ENCODE peak calls at places on chromosomes 13 and 19, in nine cellular contexts. One of them, this sample, is unnamed.

GRCh38 chr19:20051841-20052768 is 12.8 kb upstream of the ZNF682 start:
- DNase-seq in progenitor cell of endocrine pancreas: peak
- DNase-seq in AG04450: peak
- DNase-seq in A673: peak
- DNase-seq in fibroblast of lung: peak
- DNase-seq in nucleus accumbens: peak
- DNase-seq in activated B cell treated with CpG ODN at 0.5 μM for 24 hours: peak
- DNase-seq in CD8-positive, alpha-beta memory T cell: peak
- DNase-seq in COR-L47: peak
- DNase-seq in this sample: peak

GRCh38 chr13:86870388-86870966 is 800.7 kb upstream of the SLITRK5 start:
- DNase-seq in progenitor cell of endocrine pancreas: no peak
- DNase-seq in AG04450: no peak
- DNase-seq in A673: peak
- DNase-seq in fibroblast of lung: peak
- DNase-seq in nucleus accumbens: no peak
- DNase-seq in activated B cell treated with CpG ODN at 0.5 μM for 24 hours: no peak
- DNase-seq in CD8-positive, alpha-beta memory T cell: no peak
- DNase-seq in COR-L47: no peak
- DNase-seq in this sample: no peak

GRCh38 chr13:98293570-98294142 is 116.6 kb upstream of the RNF113B start:
- DNase-seq in progenitor cell of endocrine pancreas: no peak
- DNase-seq in AG04450: no peak
- DNase-seq in A673: no peak
- DNase-seq in fibroblast of lung: peak
- DNase-seq in nucleus accumbens: no peak
- DNase-seq in activated B cell treated with CpG ODN at 0.5 μM for 24 hours: no peak
- DNase-seq in CD8-positive, alpha-beta memory T cell: no peak
- DNase-seq in COR-L47: no peak
- DNase-seq in this sample: no peak

GRCh38 chr19:2274937-2275535 is 6.9 kb downstream of the PEAK3 start:
- DNase-seq in progenitor cell of endocrine pancreas: no peak
- DNase-seq in AG04450: no peak
- DNase-seq in A673: peak
- DNase-seq in fibroblast of lung: peak
- DNase-seq in nucleus accumbens: peak
- DNase-seq in activated B cell treated with CpG ODN at 0.5 μM for 24 hours: no peak
- DNase-seq in CD8-positive, alpha-beta memory T cell: no peak
- DNase-seq in COR-L47: peak
- DNase-seq in this sample: no peak

GRCh38 chr13:32134241-32134801 is 102.7 kb downstream of the FRY start:
- DNase-seq in progenitor cell of endocrine pancreas: no peak
- DNase-seq in AG04450: no peak
- DNase-seq in A673: no peak
- DNase-seq in fibroblast of lung: no peak
- DNase-seq in nucleus accumbens: no peak
- DNase-seq in activated B cell treated with CpG ODN at 0.5 μM for 24 hours: no peak
- DNase-seq in CD8-positive, alpha-beta memory T cell: no peak
- DNase-seq in COR-L47: no peak
- DNase-seq in this sample: no peak

GRCh38 chr13:34039678-34040077 is 221.7 kb downstream of the RFC3 start:
- DNase-seq in progenitor cell of endocrine pancreas: no peak
- DNase-seq in AG04450: no peak
- DNase-seq in A673: no peak
- DNase-seq in fibroblast of lung: no peak
- DNase-seq in nucleus accumbens: no peak
- DNase-seq in activated B cell treated with CpG ODN at 0.5 μM for 24 hours: no peak
- DNase-seq in CD8-positive, alpha-beta memory T cell: no peak
- DNase-seq in COR-L47: no peak
- DNase-seq in this sample: no peak

GRCh38 chr19:55692681-55693081 is 17.7 kb downstream of the EPN1 start:
- DNase-seq in progenitor cell of endocrine pancreas: no peak
- DNase-seq in AG04450: no peak
- DNase-seq in A673: no peak
- DNase-seq in fibroblast of lung: no peak
- DNase-seq in nucleus accumbens: no peak
- DNase-seq in activated B cell treated with CpG ODN at 0.5 μM for 24 hours: no peak
- DNase-seq in CD8-positive, alpha-beta memory T cell: no peak
- DNase-seq in COR-L47: no peak
- DNase-seq in this sample: no peak

GRCh38 chr19:32917612-32917996 is 48.0 kb upstream of the SLC7A9 start:
- DNase-seq in progenitor cell of endocrine pancreas: no peak
- DNase-seq in AG04450: no peak
- DNase-seq in A673: no peak
- DNase-seq in fibroblast of lung: no peak
- DNase-seq in nucleus accumbens: no peak
- DNase-seq in activated B cell treated with CpG ODN at 0.5 μM for 24 hours: no peak
- DNase-seq in CD8-positive, alpha-beta memory T cell: no peak
- DNase-seq in COR-L47: no peak
- DNase-seq in this sample: no peak

GRCh38 chr13:19781526-19781925 is 1.2 kb downstream of the PSPC1 start:
- DNase-seq in progenitor cell of endocrine pancreas: no peak
- DNase-seq in AG04450: no peak
- DNase-seq in A673: peak
- DNase-seq in fibroblast of lung: peak
- DNase-seq in nucleus accumbens: no peak
- DNase-seq in activated B cell treated with CpG ODN at 0.5 μM for 24 hours: no peak
- DNase-seq in CD8-positive, alpha-beta memory T cell: no peak
- DNase-seq in COR-L47: no peak
- DNase-seq in this sample: no peak

GRCh38 chr13:41621716-41622508 is 164.6 kb downstream of the RGCC start:
- DNase-seq in progenitor cell of endocrine pancreas: no peak
- DNase-seq in AG04450: no peak
- DNase-seq in A673: no peak
- DNase-seq in fibroblast of lung: peak
- DNase-seq in nucleus accumbens: no peak
- DNase-seq in activated B cell treated with CpG ODN at 0.5 μM for 24 hours: no peak
- DNase-seq in CD8-positive, alpha-beta memory T cell: no peak
- DNase-seq in COR-L47: no peak
- DNase-seq in this sample: no peak

GRCh38 chr13:39036212-39036611 is 1.7 kb downstream of the PROSER1 start:
- DNase-seq in progenitor cell of endocrine pancreas: no peak
- DNase-seq in AG04450: no peak
- DNase-seq in A673: no peak
- DNase-seq in fibroblast of lung: peak
- DNase-seq in nucleus accumbens: no peak
- DNase-seq in activated B cell treated with CpG ODN at 0.5 μM for 24 hours: no peak
- DNase-seq in CD8-positive, alpha-beta memory T cell: no peak
- DNase-seq in COR-L47: no peak
- DNase-seq in this sample: no peak

GRCh38 chr13:100280681-100281080 is 191.8 kb downstream of the PCCA start:
- DNase-seq in progenitor cell of endocrine pancreas: no peak
- DNase-seq in AG04450: no peak
- DNase-seq in A673: no peak
- DNase-seq in fibroblast of lung: no peak
- DNase-seq in nucleus accumbens: no peak
- DNase-seq in activated B cell treated with CpG ODN at 0.5 μM for 24 hours: no peak
- DNase-seq in CD8-positive, alpha-beta memory T cell: no peak
- DNase-seq in COR-L47: no peak
- DNase-seq in this sample: no peak

GRCh38 chr13:33109801-33110200 is 93.6 kb downstream of the KL start:
- DNase-seq in progenitor cell of endocrine pancreas: no peak
- DNase-seq in AG04450: no peak
- DNase-seq in A673: peak
- DNase-seq in fibroblast of lung: no peak
- DNase-seq in nucleus accumbens: no peak
- DNase-seq in activated B cell treated with CpG ODN at 0.5 μM for 24 hours: no peak
- DNase-seq in CD8-positive, alpha-beta memory T cell: no peak
- DNase-seq in COR-L47: no peak
- DNase-seq in this sample: no peak

GRCh38 chr19:35202722-35203674 is 25.5 kb downstream of the FAM187B start:
- DNase-seq in progenitor cell of endocrine pancreas: no peak
- DNase-seq in AG04450: no peak
- DNase-seq in A673: no peak
- DNase-seq in fibroblast of lung: no peak
- DNase-seq in nucleus accumbens: no peak
- DNase-seq in activated B cell treated with CpG ODN at 0.5 μM for 24 hours: no peak
- DNase-seq in CD8-positive, alpha-beta memory T cell: no peak
- DNase-seq in COR-L47: no peak
- DNase-seq in this sample: no peak

GRCh38 chr19:7772752-7773291 is 9.8 kb downstream of the CLEC4M start:
- DNase-seq in progenitor cell of endocrine pancreas: no peak
- DNase-seq in AG04450: no peak
- DNase-seq in A673: peak
- DNase-seq in fibroblast of lung: no peak
- DNase-seq in nucleus accumbens: no peak
- DNase-seq in activated B cell treated with CpG ODN at 0.5 μM for 24 hours: no peak
- DNase-seq in CD8-positive, alpha-beta memory T cell: no peak
- DNase-seq in COR-L47: no peak
- DNase-seq in this sample: no peak

GRCh38 chr13:20825476-20825875 is 51.7 kb upstream of the EEF1AKMT1 start:
- DNase-seq in progenitor cell of endocrine pancreas: no peak
- DNase-seq in AG04450: no peak
- DNase-seq in A673: no peak
- DNase-seq in fibroblast of lung: peak
- DNase-seq in nucleus accumbens: no peak
- DNase-seq in activated B cell treated with CpG ODN at 0.5 μM for 24 hours: no peak
- DNase-seq in CD8-positive, alpha-beta memory T cell: no peak
- DNase-seq in COR-L47: no peak
- DNase-seq in this sample: no peak

This sample was measured in putamen.